ENCODE peak calls at places on chromosome 13, in seven cellular contexts. L is aorta, W is left lung, F is ovary, G is right lobe of liver, Q is PC-3, X is endothelial cell of umbilical vein. M is an unnamed sample. For H3K4me1 and H3K27me3, the result is how much of the 10 kb centered on the place peaks cover.

GRCh38 chr13:113887700-113888201 is 23.9 kb upstream of the GAS6 start:
- DNase-seq in L (no peak), W (no peak), F (no peak), G (no peak), Q (no peak), X (peak), M (no peak)

GRCh38 chr13:48580185-48580803 is 47.4 kb upstream of the RCBTB2 start:
- DNase-seq in L (peak), W (no peak), F (peak), G (no peak), Q (peak), X (peak), M (peak)

GRCh38 chr13:72952529-72953141 is 106.2 kb upstream of the KLF5 start:
- DNase-seq in L (no peak), W (no peak), F (no peak), G (no peak), Q (peak), X (no peak), M (no peak)

GRCh38 chr13:99353836-99354235 is 46.6 kb upstream of the GPR183 start:
- DNase-seq in L (no peak), W (no peak), F (no peak), G (no peak), Q (no peak), X (no peak), M (no peak)

GRCh38 chr13:36746051-36746450 is 72.2 kb downstream of the SERTM1 start:
- DNase-seq in L (no peak), W (no peak), F (no peak), G (no peak), Q (no peak), X (no peak), M (no peak)

GRCh38 chr13:108795841-108796240 is 166.4 kb downstream of the MYO16 start:
- DNase-seq in L (no peak), W (no peak), F (no peak), G (no peak), Q (no peak), X (no peak), M (no peak)

GRCh38 chr13:34416833-34417425 is 525.1 kb upstream of the NBEA start:
- DNase-seq in L (peak), W (no peak), F (peak), G (no peak), Q (peak), X (no peak), M (peak)

GRCh38 chr13:45595968-45596367 is 19.6 kb downstream of the ERICH6B start:
- DNase-seq in L (no peak), W (no peak), F (no peak), G (no peak), Q (no peak), X (no peak), M (no peak)

GRCh38 chr13:98810746-98811145 is 58.3 kb upstream of the SLC15A1 start:
- DNase-seq in L (no peak), W (no peak), F (no peak), G (no peak), Q (no peak), X (no peak), M (no peak)

GRCh38 chr13:98372886-98373285 is 195.8 kb upstream of the RNF113B start:
- DNase-seq in L (no peak), W (no peak), F (no peak), G (no peak), Q (no peak), X (no peak), M (no peak)

GRCh38 chr13:46992383-46992952 is 95.6 kb upstream of the HTR2A start:
- DNase-seq in L (no peak), W (no peak), F (no peak), G (no peak), Q (peak), X (no peak), M (no peak)

DNA sequence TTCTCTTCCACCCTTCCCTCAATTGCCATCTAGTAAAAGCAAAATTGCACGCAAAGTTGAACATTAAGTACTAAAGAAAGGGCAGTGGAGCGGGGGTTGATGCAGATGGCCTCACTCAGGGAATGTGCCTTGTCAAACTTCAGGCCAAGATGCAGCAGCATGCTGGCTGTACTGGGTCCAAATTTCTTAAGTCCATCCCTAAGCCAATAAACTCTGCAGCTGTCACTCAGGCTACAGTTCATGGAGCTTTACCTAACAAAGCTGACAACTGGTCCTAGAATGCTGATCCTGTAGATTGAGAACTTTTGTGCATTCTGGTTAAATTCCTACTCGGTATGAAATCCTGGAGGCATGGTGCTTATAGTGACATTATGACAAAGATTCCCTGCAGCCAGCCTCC is 88.4 kb downstream of the FOXO1 start:
- DNase-seq in L (no peak), W (no peak), F (no peak), G (no peak), Q (no peak), X (no peak), M (no peak)
- H3K4me1 ChIP-seq in L (under half), W (under half), F (under half), G (under half), Q (under half), X (under half), M (under half)

DNA sequence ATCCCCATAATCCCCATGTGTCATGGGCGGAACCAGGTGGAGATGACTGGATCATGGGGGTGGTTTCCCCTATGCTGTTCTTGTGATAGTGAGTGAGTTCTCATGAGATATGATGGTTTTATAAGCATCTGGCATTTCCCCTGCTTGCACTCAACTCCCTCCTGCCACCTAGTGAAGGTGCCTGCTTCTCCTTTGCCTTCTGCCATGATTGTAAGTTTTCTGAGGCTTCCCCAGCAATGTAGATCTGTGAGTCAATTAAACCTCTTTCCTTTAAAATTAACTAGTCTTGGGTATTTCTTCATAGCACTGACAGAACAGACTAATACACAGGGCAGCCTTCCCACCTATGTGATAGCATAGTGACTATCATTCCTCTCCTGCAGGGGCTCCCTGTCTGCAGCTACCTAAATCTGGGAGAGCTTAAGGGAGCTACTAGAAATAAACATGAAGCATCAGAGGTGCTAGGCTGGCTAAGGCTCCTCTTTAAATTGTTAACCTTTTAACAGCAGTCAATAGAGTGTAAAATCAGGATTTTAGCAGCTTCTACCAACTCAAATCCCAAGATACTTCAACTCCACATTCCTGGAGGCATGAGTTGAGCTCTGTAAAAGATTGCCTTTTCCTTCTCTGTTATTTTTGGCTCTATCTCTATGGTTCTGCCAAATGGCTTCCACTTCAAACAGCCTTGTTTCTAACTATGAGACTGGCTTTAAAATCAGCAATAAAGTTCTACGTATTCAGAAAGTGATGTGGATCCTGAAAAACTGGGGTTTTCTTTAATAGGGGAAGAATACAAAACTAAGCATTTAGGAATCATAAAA is 112.3 kb downstream of the VWA8 start:
- DNase-seq in L (no peak), W (no peak), F (no peak), G (no peak), Q (no peak), X (no peak), M (no peak)
- H3K27ac ChIP-seq in L (no peak), W (no peak), F (no peak), G (no peak), Q (no peak), X (no peak), M (no peak)

GRCh38 chr13:112451512-112452379 is 75.6 kb downstream of the SPACA7 start:
- DNase-seq in L (no peak), W (no peak), F (no peak), G (peak), Q (no peak), X (no peak), M (peak)
- H3K27me3 ChIP-seq in L (under half), W (half or more), F (under half), G (under half), Q (under half), X (under half), M (under half)

GRCh38 chr13:33174491-33174890 is 111.1 kb downstream of the STARD13 start:
- DNase-seq in L (no peak), W (no peak), F (no peak), G (no peak), Q (no peak), X (no peak), M (no peak)

GRCh38 chr13:33172911-33173310 is 112.6 kb downstream of the STARD13 start:
- DNase-seq in L (no peak), W (no peak), F (no peak), G (no peak), Q (no peak), X (no peak), M (no peak)

GRCh38 chr13:33174980-33175379 is 110.6 kb downstream of the STARD13 start:
- DNase-seq in L (no peak), W (no peak), F (no peak), G (no peak), Q (no peak), X (no peak), M (no peak)

GRCh38 chr13:33169273-33169980 is 116.1 kb downstream of the STARD13 start:
- DNase-seq in L (no peak), W (no peak), F (no peak), G (no peak), Q (peak), X (peak), M (no peak)

DNA sequence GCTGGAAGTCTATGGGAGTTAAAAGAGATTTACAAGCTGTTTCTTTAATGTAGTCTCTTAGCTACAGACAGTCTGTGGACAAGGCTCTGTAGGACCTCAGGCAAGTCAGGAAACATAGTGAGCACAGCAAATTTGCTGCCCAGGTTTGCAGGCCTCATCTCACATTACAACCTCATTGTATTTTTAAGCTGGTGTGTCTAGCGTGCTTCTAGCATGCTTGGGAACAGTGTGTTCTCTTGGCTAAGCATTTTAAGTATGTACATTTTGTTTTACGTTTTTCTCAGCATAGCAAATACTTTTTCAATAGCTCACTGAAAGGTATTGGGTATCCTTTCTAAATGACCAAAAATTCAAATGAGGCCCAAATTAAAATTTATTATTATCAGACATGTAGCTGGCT is 113.2 kb downstream of the STARD13 start:
- DNase-seq in L (no peak), W (no peak), F (no peak), G (no peak), Q (no peak), X (no peak), M (no peak)
- H3K4me1 ChIP-seq in L (under half), W (under half), F (under half), G (under half), Q (under half), X (under half), M (under half)

GRCh38 chr13:97116754-97117153 is 105.4 kb upstream of the MBNL2 start:
- DNase-seq in L (no peak), W (no peak), F (no peak), G (no peak), Q (peak), X (peak), M (no peak)
- H3K27ac ChIP-seq in L (no peak), W (peak), F (no peak), G (no peak), Q (no peak), X (no peak), M (peak)

DNA sequence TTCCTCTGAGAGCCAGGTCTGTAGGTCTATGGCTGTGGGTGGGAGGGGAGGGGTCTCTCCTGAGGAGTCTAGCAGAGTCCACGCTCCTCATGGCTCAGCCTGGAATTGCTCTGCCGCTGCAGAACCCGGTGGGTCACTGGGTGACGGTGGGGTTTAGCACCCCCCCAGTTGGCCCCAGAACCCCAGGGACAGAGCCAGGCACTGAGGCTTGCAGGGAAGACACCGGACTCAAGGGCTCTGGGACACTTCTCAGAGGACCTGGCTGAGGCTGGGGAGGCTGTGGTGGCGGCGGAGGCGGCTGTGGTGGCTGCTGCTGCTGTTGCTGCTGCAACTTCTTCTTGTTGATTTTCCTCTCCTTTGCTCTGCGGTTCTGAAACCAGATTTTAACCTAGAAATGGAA is 6.1 kb downstream of the CDX2 start:
- DNase-seq in L (no peak), W (no peak), F (no peak), G (no peak), Q (no peak), X (no peak), M (no peak)
- H3K27me3 ChIP-seq in L (under half), W (half or more), F (under half), G (under half), Q (under half), X (half or more), M (under half)

GRCh38 chr13:40995997-40996396 is 23.1 kb downstream of the ELF1 start:
- DNase-seq in L (no peak), W (no peak), F (no peak), G (no peak), Q (no peak), X (no peak), M (no peak)

GRCh38 chr13:40994581-40995230 is 24.4 kb downstream of the ELF1 start:
- DNase-seq in L (no peak), W (no peak), F (no peak), G (no peak), Q (no peak), X (no peak), M (no peak)

GRCh38 chr13:40992678-40993077 is 26.4 kb downstream of the ELF1 start:
- DNase-seq in L (no peak), W (no peak), F (no peak), G (no peak), Q (peak), X (peak), M (no peak)

GRCh38 chr13:40993119-40993518 is 26.0 kb downstream of the ELF1 start:
- DNase-seq in L (no peak), W (no peak), F (no peak), G (no peak), Q (no peak), X (no peak), M (no peak)

DNA sequence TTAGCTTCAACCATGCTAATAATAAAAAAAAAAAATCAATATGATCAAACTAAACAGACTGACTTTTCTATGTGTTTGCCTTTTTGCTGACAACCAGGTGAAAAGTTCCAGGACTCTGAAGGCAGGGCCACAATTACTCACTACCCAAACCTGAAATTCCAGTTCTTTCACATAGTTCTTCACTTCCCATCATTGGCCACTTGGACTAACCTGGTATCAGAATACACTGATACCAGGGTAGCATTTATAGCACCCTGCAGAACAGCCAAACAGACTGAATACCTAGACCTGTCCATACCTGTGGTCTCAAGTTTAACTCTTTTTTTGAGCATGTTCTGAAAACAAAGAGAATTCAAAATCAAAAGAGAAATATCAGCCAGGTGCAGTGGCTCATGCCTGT is 25.1 kb downstream of the ELF1 start:
- DNase-seq in L (no peak), W (no peak), F (no peak), G (no peak), Q (peak), X (no peak), M (no peak)
- H3K4me1 ChIP-seq in L (under half), W (under half), F (under half), G (under half), Q (under half), X (under half), M (under half)

GRCh38 chr13:110254751-110255553 is 52.0 kb downstream of the COL4A1 start:
- DNase-seq in L (no peak), W (no peak), F (no peak), G (no peak), Q (no peak), X (no peak), M (peak)
- H3K27ac ChIP-seq in L (peak), W (no peak), F (no peak), G (no peak), Q (no peak), X (no peak), M (peak)

GRCh38 chr13:27379126-27379525 is 45.3 kb upstream of the GTF3A start:
- DNase-seq in L (no peak), W (no peak), F (peak), G (no peak), Q (no peak), X (no peak), M (no peak)
- H3K27me3 ChIP-seq in L (under half), W (under half), F (under half), G (under half), Q (under half), X (under half), M (under half)